ENCODE peak calls at places on chromosome 20, in seven cellular contexts. Z, F, A, C, B, G and N are unnamed samples. For H3K4me1, the result is how much of the 10 kb centered on the place peaks cover.

GRCh38 chr20:53104889-53105288 is 132.7 kb downstream of the TSHZ2 start:
- DNase-seq in Z (no peak), F (no peak), A (no peak), C (no peak), B (no peak), G (no peak), N (no peak)

GRCh38 chr20:61253640-61254511 is 1.8 kb downstream of the CDH4 start:
- DNase-seq in Z (peak), F (peak), A (peak), C (no peak), B (no peak), G (no peak), N (peak)

GRCh38 chr20:35762461-35762860 is 9.4 kb upstream of the PHF20 start:
- DNase-seq in Z (no peak), F (no peak), A (no peak), C (no peak), B (no peak), G (peak), N (no peak)

GRCh38 chr20:20199338-20200160 is 147.2 kb downstream of the CFAP61 start:
- DNase-seq in Z (peak), F (no peak), A (no peak), C (no peak), B (no peak), G (no peak), N (no peak)

GRCh38 chr20:59063358-59064213 is 21.0 kb upstream of the PRELID3B start:
- DNase-seq in Z (peak), F (peak), A (peak), C (peak), B (no peak), G (peak), N (no peak)

GRCh38 chr20:53748176-53748575 is 154.5 kb upstream of the ZNF217 start:
- DNase-seq in Z (no peak), F (no peak), A (no peak), C (no peak), B (no peak), G (peak), N (no peak)

GRCh38 chr20:2986466-2986865 is 57.0 kb upstream of the GNRH2 start:
- DNase-seq in Z (no peak), F (peak), A (peak), C (no peak), B (no peak), G (no peak), N (no peak)

GRCh38 chr20:8749986-8750385 is 318.9 kb upstream of the PLCB4 start:
- DNase-seq in Z (no peak), F (peak), A (peak), C (no peak), B (no peak), G (no peak), N (no peak)

GRCh38 chr20:44370639-44371218 is 15.2 kb downstream of the HNF4A start:
- DNase-seq in Z (peak), F (no peak), A (no peak), C (no peak), B (no peak), G (no peak), N (peak)

GRCh38 chr20:8155229-8155628 is 23.2 kb downstream of the PLCB1 start:
- DNase-seq in Z (no peak), F (no peak), A (peak), C (no peak), B (no peak), G (no peak), N (no peak)

GRCh38 chr20:15146948-15147347 is 809.5 kb upstream of the FLRT3 start:
- DNase-seq in Z (peak), F (no peak), A (no peak), C (no peak), B (no peak), G (no peak), N (no peak)

GRCh38 chr20:45138451-45139300 is 14.4 kb upstream of the WFDC12 start:
- DNase-seq in Z (peak), F (no peak), A (no peak), C (peak), B (peak), G (peak), N (peak)

DNA sequence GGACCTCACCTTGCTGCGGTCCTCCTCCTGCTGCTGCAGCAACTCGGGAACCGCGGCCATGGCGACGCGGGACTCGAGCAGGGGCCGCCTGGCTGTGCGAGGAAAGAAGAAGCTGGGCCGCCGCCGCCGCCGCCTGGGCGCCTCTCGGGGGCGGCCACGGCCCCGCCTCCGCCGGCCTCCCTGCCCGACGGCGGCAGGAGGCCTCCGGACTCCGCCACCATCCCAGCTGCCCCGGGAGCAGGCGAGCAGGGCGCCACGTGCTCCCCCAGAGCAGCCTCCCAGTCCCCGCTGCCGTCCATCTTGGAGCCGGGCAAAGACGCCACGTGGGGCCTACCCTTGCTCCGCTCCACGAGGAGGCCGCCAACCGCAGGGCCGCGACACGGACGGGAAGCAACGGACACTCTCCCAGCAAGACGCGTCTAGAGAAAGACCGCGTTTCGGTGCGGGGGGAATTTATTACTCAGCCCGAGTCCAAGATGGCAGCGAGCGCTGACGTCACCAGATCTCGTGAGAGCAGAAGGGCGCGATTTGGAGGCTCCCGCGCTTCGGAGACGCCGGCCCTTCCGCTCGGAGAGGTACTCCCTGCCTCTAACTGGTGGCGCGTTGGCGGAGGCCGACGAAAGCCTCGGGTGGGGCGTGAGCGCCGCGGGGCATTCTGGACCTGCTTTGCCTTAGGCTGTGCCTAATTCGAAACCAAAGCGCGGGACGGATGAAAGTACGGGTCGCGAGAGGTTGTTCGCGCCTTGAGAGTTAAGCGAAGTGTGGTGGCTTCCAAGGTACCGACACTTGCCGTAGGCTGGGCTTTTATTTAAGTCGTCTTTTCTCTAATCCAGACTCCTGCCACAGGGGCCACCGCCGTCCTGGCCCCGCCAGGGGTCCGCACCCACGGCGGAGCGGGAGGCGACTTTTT is at the start of the genes MGME1 and SNX5:
- DNase-seq in Z (peak), F (peak), A (peak), C (peak), B (peak), G (peak), N (peak)
- H3K4me1 ChIP-seq in Z (under half), F (under half), A (under half), C (under half), B (under half), G (under half), N (under half)

DNA sequence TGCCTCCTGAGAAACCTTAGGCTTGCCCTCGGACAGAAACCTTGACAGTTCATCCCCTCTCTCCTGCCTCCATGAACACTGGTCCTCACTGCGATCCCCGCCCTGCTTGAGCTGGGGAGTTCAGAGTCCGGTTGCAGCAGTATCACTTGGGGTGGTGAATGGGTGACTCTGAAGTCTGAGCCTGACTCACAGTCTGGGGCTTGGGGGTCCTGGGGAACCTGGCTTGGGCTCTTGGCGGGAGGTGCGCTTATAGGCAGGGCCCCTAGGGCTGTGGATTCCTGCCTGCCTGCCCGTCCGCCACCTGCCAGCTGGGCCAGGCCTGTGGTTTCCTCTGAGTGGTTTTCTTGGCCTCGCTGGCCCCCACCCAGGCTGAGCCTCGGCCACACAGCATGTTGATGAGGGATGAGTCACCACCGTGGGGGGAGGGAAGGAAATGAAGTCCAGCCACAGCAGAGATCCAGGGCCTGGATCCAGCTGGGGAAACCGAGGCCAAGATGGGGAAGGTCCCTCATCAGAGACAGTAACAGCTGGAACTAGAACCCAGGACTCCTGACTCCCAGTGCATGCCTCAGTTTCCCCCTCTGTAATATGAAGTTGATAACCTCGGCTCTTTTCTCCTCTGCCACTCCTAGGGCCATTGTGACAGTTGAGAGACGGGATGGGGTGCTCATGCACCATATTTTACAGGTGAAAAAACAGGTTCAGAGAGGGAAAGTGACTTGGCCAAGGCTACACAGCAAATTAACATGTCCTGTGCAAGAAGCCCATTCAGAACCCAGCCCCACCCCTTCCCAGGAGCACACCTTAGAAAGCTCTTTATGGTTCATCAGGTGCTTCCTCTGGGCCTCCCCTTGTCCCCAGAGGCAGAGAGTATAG is 9.2 kb downstream of the FOXS1 start:
- DNase-seq in Z (peak), F (peak), A (peak), C (no peak), B (no peak), G (no peak), N (no peak)
- H2BK5ac ChIP-seq in Z (no peak), F (peak), A (no peak), C (peak), B (peak), G (no peak), N (no peak)

DNA sequence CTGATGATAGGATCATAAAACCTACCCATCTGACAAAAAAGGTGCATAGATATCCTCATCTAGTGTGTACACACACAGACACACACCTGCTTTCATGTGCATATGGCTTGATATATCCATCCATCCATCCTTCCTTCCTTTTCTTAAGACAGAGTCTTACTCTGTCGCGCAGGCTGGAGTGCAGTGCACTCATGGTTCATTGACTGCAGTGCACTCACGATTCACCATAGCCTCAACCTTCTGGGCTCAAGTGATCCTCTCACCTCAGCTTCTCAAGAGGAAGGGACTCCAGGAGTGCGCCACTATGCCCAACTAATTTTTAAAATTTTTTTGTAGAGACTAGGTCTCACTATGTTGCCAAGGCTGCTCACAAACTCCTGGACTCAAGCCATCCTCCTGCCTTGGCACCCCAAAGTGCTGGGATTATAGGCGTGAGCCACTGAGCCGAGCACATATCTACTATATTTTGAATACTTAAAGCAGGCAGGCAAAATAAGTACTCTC is 27.1 kb downstream of the ADNP start:
- DNase-seq in Z (no peak), F (no peak), A (no peak), C (no peak), B (no peak), G (no peak), N (no peak)
- H3K4me1 ChIP-seq in Z (under half), F (under half), A (under half), C (under half), B (under half), G (under half), N (under half)

GRCh38 chr20:49658508-49658907 is 55.2 kb downstream of the B4GALT5 start:
- DNase-seq in Z (peak), F (no peak), A (no peak), C (no peak), B (peak), G (no peak), N (no peak)
- H2BK5ac ChIP-seq in Z (no peak), F (no peak), A (no peak), C (no peak), B (no peak), G (no peak), N (no peak)

DNA sequence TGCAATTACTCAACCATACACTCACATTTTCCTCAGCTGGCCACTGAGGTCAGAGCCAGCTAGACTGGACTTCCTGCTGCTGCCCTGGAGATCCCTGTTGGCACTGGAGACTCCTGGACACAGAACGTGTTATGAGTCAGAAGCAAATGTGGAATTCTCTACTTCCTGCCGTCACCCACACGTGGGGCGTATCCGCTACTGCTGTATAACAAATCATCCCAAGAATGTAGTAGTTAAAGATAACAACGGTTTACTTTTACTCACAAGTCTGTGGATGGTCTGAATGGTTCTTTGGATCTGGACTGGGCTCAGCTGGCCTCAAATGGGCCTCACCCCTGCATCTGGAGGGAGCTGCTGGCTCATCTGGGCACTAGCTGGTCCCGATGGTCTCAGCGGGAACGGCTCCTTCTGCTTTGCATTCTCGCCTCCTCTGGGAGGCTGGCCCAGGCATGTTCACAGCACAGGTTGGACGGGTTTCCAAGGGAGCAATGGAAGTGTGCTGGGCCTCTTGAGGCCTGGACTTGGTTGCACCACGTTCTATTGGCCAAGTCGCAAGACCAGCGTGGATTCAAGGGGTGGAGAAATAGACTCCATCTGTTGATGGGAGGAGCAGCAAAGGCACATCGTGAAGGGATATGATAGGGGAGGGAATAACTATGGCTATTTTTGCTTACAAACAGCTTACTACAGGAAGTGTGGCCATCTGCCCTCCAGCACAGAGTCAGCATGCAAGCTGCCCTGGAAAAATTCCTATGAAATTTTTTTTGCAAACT is 118.5 kb downstream of the SNX5 start:
- DNase-seq in Z (no peak), F (peak), A (peak), C (no peak), B (no peak), G (peak), N (no peak)
- H3K4me1 ChIP-seq in Z (under half), F (under half), A (under half), C (under half), B (under half), G (under half), N (under half)

DNA sequence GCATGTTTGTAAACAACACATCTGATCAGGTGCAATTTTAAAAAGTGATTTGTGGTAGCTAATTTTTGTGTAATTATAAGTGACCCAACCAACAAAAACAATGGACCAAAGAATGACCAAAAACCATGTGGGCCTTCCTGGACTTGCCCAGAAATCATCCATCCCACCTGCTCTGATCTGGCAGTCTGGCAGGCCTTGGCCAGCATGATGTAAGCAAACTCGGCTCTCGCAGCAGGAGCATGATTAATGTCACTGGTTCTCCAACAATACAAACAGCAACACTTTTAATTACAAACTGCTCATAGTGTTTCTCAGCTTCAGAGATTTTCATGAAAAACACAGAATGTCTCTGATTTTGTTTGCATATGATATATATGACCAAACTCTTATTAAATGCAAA is 16.1 kb downstream of the TP53INP2 start:
- DNase-seq in Z (no peak), F (no peak), A (peak), C (no peak), B (no peak), G (no peak), N (no peak)
- H2BK5ac ChIP-seq in Z (no peak), F (no peak), A (no peak), C (no peak), B (no peak), G (no peak), N (no peak)

GRCh38 chr20:41048475-41049242 is 20.0 kb downstream of the TOP1 start:
- DNase-seq in Z (peak), F (no peak), A (no peak), C (no peak), B (no peak), G (no peak), N (no peak)
- H3K4me1 ChIP-seq in Z (under half), F (under half), A (under half), C (under half), B (under half), G (under half), N (under half)

DNA sequence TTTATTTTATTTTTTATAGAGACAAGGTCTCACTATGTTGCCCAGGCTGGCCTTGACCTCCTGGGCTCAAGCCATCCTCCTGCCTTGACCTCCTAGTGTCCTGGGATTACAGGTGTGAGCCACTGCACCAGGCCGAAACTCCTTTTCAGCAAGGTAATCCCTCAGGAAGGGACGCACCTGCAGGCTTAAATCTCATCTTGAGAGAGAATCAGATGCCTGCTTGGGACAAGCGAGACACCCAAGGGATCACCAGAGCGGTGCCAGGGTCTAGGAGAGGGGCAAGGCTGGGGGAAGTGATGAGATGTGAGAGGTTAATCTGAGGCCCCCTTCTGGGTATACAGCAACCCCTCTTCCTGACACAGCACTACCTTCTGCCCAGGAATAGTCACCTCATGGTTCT is 4.0 kb upstream of the ATP9A start:
- DNase-seq in Z (no peak), F (no peak), A (no peak), C (no peak), B (no peak), G (no peak), N (no peak)
- H2BK5ac ChIP-seq in Z (no peak), F (no peak), A (no peak), C (no peak), B (no peak), G (no peak), N (no peak)

DNA sequence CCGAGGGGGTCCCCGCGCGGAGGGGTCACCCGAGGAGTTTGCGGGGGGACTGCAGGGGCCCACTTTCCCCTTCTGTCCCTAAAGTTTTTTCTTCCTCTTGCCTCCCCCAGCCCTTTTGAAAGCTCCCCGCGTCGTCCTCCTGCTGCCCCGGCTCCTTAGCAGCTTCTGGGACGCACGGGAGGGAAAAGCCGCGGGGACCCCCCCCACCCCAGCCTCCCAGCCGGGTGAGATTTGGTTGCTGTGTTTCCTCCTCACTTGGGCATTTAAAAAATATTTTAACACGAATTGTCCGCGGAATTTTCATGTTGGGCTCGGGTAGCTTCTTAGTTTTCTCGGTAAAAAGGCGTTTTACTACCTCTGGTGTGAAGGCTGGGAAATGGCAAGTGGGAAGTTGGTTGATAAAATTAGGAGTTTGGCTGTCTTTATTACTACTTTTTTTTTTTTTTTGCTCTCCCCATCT is 614 bp downstream of the NCOA3 start:
- DNase-seq in Z (peak), F (peak), A (peak), C (peak), B (no peak), G (no peak), N (no peak)
- H3K4me1 ChIP-seq in Z (under half), F (under half), A (under half), C (under half), B (under half), G (under half), N (under half)